ENCODE peak calls at places on chromosomes 12 and 14, in seven cellular contexts. S is uterus, A is body of pancreas, V is adipocyte, R is tibial nerve, J is mesenchymal stem cell, X is Karpas-422. B is an unnamed sample. For H3K27me3, the result is how much of the 10 kb centered on the place peaks cover.

GRCh38 chr12:116690016-116690709 is 47.7 kb downstream of the SPRING1 start:
- DNase-seq in X (peak), S (no peak), A (no peak), J (no peak), R (no peak), V (no peak), B (no peak)

GRCh38 chr14:25836647-25837046 is 761.2 kb downstream of the NOVA1 start:
- DNase-seq in X (no peak), S (no peak), R (no peak), J (no peak), A (no peak), V (no peak), B (no peak)

GRCh38 chr14:90755661-90756304 is 60.4 kb downstream of the TTC7B start:
- DNase-seq in J (no peak), S (no peak), A (no peak), V (no peak), X (no peak), R (no peak), B (no peak)

GRCh38 chr14:104136472-104137296 is 1.7 kb upstream of the KIF26A start:
- DNase-seq in R (no peak), X (no peak), V (peak), J (no peak), S (no peak), A (no peak), B (no peak)

GRCh38 chr12:111056618-111057521 is 136.5 kb upstream of the MYL2 start:
- DNase-seq in X (no peak), A (no peak), V (no peak), R (peak), S (no peak), J (no peak), B (peak)

GRCh38 chr12:125643055-125643454 is 577.8 kb downstream of the AACS start:
- DNase-seq in X (no peak), S (no peak), R (no peak), V (no peak), J (no peak), A (no peak), B (no peak)

GRCh38 chr14:31935406-31935805 is 141.7 kb upstream of the ARHGAP5 start:
- DNase-seq in S (no peak), X (no peak), A (no peak), J (no peak), R (no peak), V (no peak), B (no peak)

GRCh38 chr12:111685322-111685810 is 390 bp downstream of the BRAP start:
- DNase-seq in S (no peak), A (no peak), J (no peak), V (no peak), R (no peak), X (peak), B (no peak)

GRCh38 chr12:56160160-56160763 is 2.1 kb downstream of the MYL6 start:
- DNase-seq in R (no peak), S (no peak), V (no peak), J (peak), X (no peak), A (no peak), B (peak)

GRCh38 chr12:120007272-120007671 is 18.2 kb downstream of the BICDL1 start:
- DNase-seq in V (no peak), A (no peak), R (no peak), S (no peak), J (no peak), X (peak), B (peak)

GRCh38 chr12:120000556-120000955 is 11.5 kb downstream of the BICDL1 start:
- DNase-seq in X (no peak), V (no peak), R (no peak), J (no peak), A (no peak), S (no peak), B (no peak)

GRCh38 chr12:120012067-120012621 is 23.1 kb downstream of the BICDL1 start:
- DNase-seq in J (peak), V (no peak), S (no peak), R (no peak), X (peak), A (no peak), B (peak)

GRCh38 chr12:120010661-120011230 is 21.7 kb downstream of the BICDL1 start:
- DNase-seq in J (no peak), R (no peak), S (no peak), A (no peak), X (no peak), V (no peak), B (no peak)

GRCh38 chr12:120006248-120006975 is 17.4 kb downstream of the BICDL1 start:
- DNase-seq in V (no peak), A (no peak), R (no peak), X (no peak), J (no peak), S (no peak), B (no peak)
- H3K27me3 ChIP-seq in V (under half), A (under half), R (under half), X (under half), J (under half), S (under half), B (under half)

DNA sequence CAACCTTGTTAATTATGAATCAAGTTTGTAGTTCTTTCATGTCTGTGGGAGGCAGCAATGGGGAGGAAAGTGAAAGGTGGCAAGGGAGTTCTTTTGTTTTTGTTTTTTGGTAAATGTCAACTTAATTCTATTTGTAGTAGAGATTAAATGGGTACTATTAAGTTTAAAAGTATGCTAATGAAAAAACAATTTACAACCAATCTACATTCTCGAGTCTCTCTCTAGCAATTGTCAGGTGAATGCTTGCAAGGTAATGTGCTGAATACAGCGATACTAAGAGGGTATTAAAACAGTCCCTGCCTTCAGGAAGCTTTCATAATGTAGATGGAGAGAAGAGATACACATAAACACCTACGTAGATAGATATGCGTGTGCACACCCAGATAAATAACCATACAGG is 1.6 kb upstream of the DACT1 start:
- DNase-seq in A (no peak), V (no peak), J (no peak), S (no peak), X (no peak), R (no peak), B (no peak)
- H3K27me3 ChIP-seq in A (under half), V (under half), J (under half), S (under half), X (under half), R (under half), B (under half)

GRCh38 chr14:44745371-44745770 is 216.4 kb downstream of the KLHL28 start:
- DNase-seq in S (no peak), A (no peak), X (no peak), R (no peak), V (no peak), J (no peak), B (no peak)

GRCh38 chr14:44736326-44736725 is 225.4 kb downstream of the KLHL28 start:
- DNase-seq in S (no peak), R (no peak), V (no peak), J (no peak), X (no peak), A (no peak), B (no peak)

DNA sequence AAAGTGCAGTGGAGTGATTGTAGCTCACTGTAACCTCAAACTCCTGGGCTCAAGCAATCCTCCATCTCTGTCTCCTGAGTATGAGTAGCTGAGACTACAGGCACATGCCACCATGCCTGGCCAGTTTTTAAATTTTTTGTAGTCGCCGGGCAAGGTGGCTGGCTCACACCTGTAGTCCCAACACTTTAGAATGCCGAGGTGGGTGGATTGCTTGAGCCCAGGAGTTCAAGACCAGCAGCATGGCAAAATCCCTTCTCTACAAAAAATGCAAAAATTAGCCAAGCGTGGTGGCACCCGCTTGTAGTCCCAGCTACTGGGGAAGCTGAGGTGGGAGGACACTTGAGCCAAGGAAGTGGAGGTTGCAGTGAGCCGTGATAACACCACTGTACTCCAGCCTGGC is 219.5 kb downstream of the KLHL28 start:
- DNase-seq in R (no peak), A (no peak), J (no peak), V (no peak), X (no peak), S (no peak), B (no peak)
- H3K27me3 ChIP-seq in R (under half), A (under half), J (under half), V (under half), X (under half), S (under half), B (under half)

DNA sequence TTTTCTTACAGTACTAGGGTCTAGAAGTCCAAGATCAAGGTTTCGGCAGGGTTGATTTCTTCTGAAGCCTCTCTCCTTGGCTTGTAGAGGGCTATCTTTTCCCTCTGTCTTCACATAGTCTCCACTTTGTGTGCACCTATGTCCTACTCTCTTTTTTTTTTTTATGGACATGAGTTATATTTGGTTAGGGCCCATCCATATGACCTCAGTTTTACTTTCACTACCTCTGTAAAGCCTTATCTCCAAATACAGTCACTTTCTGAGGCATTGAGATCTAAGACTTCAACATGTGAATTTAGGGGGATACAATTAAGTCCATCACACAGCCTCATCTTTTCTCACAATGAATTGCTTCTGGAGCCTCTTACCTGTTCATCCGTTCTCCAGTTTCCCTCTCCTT is 5.8 kb upstream of the SPTB start:
- DNase-seq in J (no peak), S (no peak), V (no peak), X (no peak), R (no peak), A (no peak), B (no peak)
- H3K27me3 ChIP-seq in J (half or more), S (under half), V (half or more), X (under half), R (under half), A (under half), B (under half)

GRCh38 chr14:28121512-28122297 is 644.9 kb upstream of the FOXG1 start:
- DNase-seq in J (no peak), X (no peak), R (no peak), A (no peak), S (no peak), V (no peak), B (no peak)
- H3K27me3 ChIP-seq in J (under half), X (under half), R (under half), A (under half), S (under half), V (under half), B (under half)

GRCh38 chr12:57730336-57731067 is 8.0 kb downstream of the AGAP2 start:
- DNase-seq in X (no peak), R (no peak), A (no peak), S (no peak), J (no peak), V (no peak), B (no peak)
- H3K27me3 ChIP-seq in X (under half), R (under half), A (under half), S (under half), J (half or more), V (under half), B (under half)

GRCh38 chr12:103169-103981 is 36.8 kb downstream of the IQSEC3 start:
- DNase-seq in S (no peak), X (peak), J (no peak), V (no peak), R (no peak), A (no peak), B (no peak)
- H3K27me3 ChIP-seq in S (under half), X (under half), J (half or more), V (under half), R (under half), A (under half), B (under half)

DNA sequence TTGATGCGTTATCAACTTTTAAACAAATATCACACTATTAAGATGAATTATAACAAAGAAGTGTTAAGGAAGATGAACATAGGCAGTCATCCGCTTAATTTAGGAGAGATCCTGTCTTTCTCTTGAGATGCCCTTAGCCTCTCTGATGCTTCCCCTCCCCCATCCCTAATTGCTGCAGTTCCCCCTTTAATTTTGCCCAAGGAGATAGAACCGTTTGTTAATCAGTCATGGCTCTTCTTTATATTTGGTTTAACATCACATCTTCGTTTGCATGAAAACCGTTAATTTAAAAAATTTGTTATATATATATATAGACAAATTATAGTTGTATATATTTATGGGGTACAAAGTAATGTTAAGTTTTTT is 1.9 kb downstream of the ALX1 start:
- DNase-seq in S (no peak), V (no peak), A (no peak), J (no peak), R (no peak), X (no peak), B (no peak)
- H3K27me3 ChIP-seq in S (under half), V (under half), A (under half), J (half or more), R (under half), X (under half), B (under half)

B was measured in CD8-positive, alpha-beta memory T cell.